ENCODE peak calls at places on chromosomes 11 and 22, in nine cellular contexts. One of them, this sample, is unnamed.

GRCh38 chr11:3853935-3854659 is 1.4 kb upstream of the STIM1 start:
- DNase-seq in adrenal gland: peak; percentile 62
- DNase-seq in GM12878: peak; percentile 86
- DNase-seq in cardiac muscle cell: no peak
- DNase-seq in tibial nerve: no peak
- DNase-seq in ovary: no peak
- DNase-seq in AG04449: no peak
- DNase-seq in left ventricle myocardium inferior: peak; percentile 21
- DNase-seq in lung: no peak
- DNase-seq in this sample: no peak

GRCh38 chr11:125603207-125603606 is 10.6 kb downstream of the STT3A start:
- DNase-seq in tibial nerve: no peak
- DNase-seq in cardiac muscle cell: no peak
- DNase-seq in AG04449: no peak
- DNase-seq in GM12878: no peak
- DNase-seq in lung: no peak
- DNase-seq in ovary: no peak
- DNase-seq in adrenal gland: no peak
- DNase-seq in left ventricle myocardium inferior: no peak
- DNase-seq in this sample: peak; percentile 10

GRCh38 chr11:36684840-36685800 is 87.1 kb upstream of the RAG2 start:
- DNase-seq in tibial nerve: no peak
- DNase-seq in GM12878: no peak
- DNase-seq in left ventricle myocardium inferior: no peak
- DNase-seq in lung: no peak
- DNase-seq in AG04449: no peak
- DNase-seq in adrenal gland: no peak
- DNase-seq in cardiac muscle cell: no peak
- DNase-seq in ovary: no peak
- DNase-seq in this sample: no peak

GRCh38 chr22:34297536-34298120 is 377.4 kb upstream of the LARGE1 start:
- DNase-seq in AG04449: no peak
- DNase-seq in ovary: no peak
- DNase-seq in GM12878: no peak
- DNase-seq in left ventricle myocardium inferior: no peak
- DNase-seq in lung: no peak
- DNase-seq in adrenal gland: no peak
- DNase-seq in tibial nerve: no peak
- DNase-seq in cardiac muscle cell: no peak
- DNase-seq in this sample: no peak

GRCh38 chr11:96260067-96260511 is 82.9 kb downstream of the MAML2 start:
- DNase-seq in ovary: no peak
- DNase-seq in adrenal gland: no peak
- DNase-seq in GM12878: no peak
- DNase-seq in lung: no peak
- DNase-seq in cardiac muscle cell: no peak
- DNase-seq in AG04449: no peak
- DNase-seq in tibial nerve: no peak
- DNase-seq in left ventricle myocardium inferior: no peak
- DNase-seq in this sample: no peak

GRCh38 chr22:45537734-45538181 is 35.1 kb downstream of the FBLN1 start:
- DNase-seq in AG04449: no peak
- DNase-seq in left ventricle myocardium inferior: peak; percentile 46
- DNase-seq in GM12878: no peak
- DNase-seq in cardiac muscle cell: no peak
- DNase-seq in tibial nerve: no peak
- DNase-seq in lung: no peak
- DNase-seq in ovary: peak; percentile 77
- DNase-seq in adrenal gland: no peak
- DNase-seq in this sample: peak; percentile 97

GRCh38 chr11:34910817-34911216 is 5.4 kb downstream of the APIP start:
- DNase-seq in cardiac muscle cell: no peak
- DNase-seq in ovary: no peak
- DNase-seq in adrenal gland: no peak
- DNase-seq in tibial nerve: no peak
- DNase-seq in lung: no peak
- DNase-seq in AG04449: no peak
- DNase-seq in GM12878: no peak
- DNase-seq in left ventricle myocardium inferior: no peak
- DNase-seq in this sample: no peak

GRCh38 chr11:121153472-121153871 is 52.4 kb downstream of the TECTA start:
- DNase-seq in adrenal gland: no peak
- DNase-seq in lung: no peak
- DNase-seq in left ventricle myocardium inferior: no peak
- DNase-seq in tibial nerve: no peak
- DNase-seq in AG04449: no peak
- DNase-seq in ovary: no peak
- DNase-seq in GM12878: no peak
- DNase-seq in cardiac muscle cell: no peak
- DNase-seq in this sample: no peak

GRCh38 chr11:96753997-96754396 is 364.2 kb downstream of the JRKL start:
- DNase-seq in ovary: no peak
- DNase-seq in adrenal gland: no peak
- DNase-seq in left ventricle myocardium inferior: no peak
- DNase-seq in AG04449: no peak
- DNase-seq in lung: no peak
- DNase-seq in cardiac muscle cell: no peak
- DNase-seq in GM12878: no peak
- DNase-seq in tibial nerve: no peak
- DNase-seq in this sample: no peak

GRCh38 chr22:47195676-47196492 is 433.4 kb downstream of the TBC1D22A start:
- DNase-seq in GM12878: no peak
- DNase-seq in left ventricle myocardium inferior: no peak
- DNase-seq in lung: no peak
- DNase-seq in AG04449: no peak
- DNase-seq in cardiac muscle cell: no peak
- DNase-seq in adrenal gland: peak; percentile 47
- DNase-seq in tibial nerve: peak; percentile 6
- DNase-seq in ovary: no peak
- DNase-seq in this sample: no peak

GRCh38 chr11:57339305-57339704 is 1.2 kb downstream of the P2RX3 start:
- DNase-seq in AG04449: no peak
- DNase-seq in adrenal gland: no peak
- DNase-seq in tibial nerve: no peak
- DNase-seq in cardiac muscle cell: no peak
- DNase-seq in left ventricle myocardium inferior: no peak
- DNase-seq in lung: no peak
- DNase-seq in GM12878: no peak
- DNase-seq in ovary: no peak
- DNase-seq in this sample: no peak

GRCh38 chr11:57335343-57336110 is at the start of gene SSRP1:
- DNase-seq in tibial nerve: peak; percentile 62
- DNase-seq in lung: peak; percentile 87
- DNase-seq in left ventricle myocardium inferior: peak; percentile 90
- DNase-seq in AG04449: no peak
- DNase-seq in adrenal gland: peak; percentile 94
- DNase-seq in ovary: peak; percentile 87
- DNase-seq in cardiac muscle cell: peak; percentile 91
- DNase-seq in GM12878: peak; percentile 47
- DNase-seq in this sample: peak; percentile 85

GRCh38 chr11:57336111-57336666 is 497 bp upstream of the SSRP1 start:
- DNase-seq in cardiac muscle cell: no peak
- DNase-seq in lung: no peak
- DNase-seq in AG04449: no peak
- DNase-seq in adrenal gland: no peak
- DNase-seq in left ventricle myocardium inferior: no peak
- DNase-seq in tibial nerve: no peak
- DNase-seq in GM12878: no peak
- DNase-seq in ovary: no peak
- DNase-seq in this sample: no peak

GRCh38 chr11:57340228-57340627 is 2.1 kb downstream of the P2RX3 start:
- DNase-seq in AG04449: no peak
- DNase-seq in GM12878: no peak
- DNase-seq in tibial nerve: no peak
- DNase-seq in cardiac muscle cell: peak; percentile 72
- DNase-seq in adrenal gland: no peak
- DNase-seq in lung: no peak
- DNase-seq in left ventricle myocardium inferior: no peak
- DNase-seq in ovary: no peak
- DNase-seq in this sample: no peak

DNA sequence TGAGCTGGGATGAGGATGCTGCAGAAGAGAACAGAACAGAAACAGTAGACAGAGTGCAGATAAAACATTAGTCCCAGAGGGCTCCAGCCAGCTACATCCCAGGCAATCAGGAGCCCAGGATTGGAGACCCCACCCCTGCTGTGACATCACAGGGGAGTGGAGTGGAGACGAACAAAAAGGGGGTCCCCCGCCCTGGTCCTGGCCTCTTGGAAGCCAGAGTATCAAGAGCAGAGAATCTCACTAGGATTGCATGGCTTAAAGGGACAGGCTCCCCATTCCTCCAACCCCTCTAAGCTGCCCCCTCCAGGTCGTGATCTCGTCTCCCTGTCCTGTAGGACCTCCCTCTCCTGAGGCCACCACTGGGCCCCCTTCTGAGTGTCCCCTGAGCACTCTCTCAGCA is at the start of gene P2RX3:
- DNase-seq in tibial nerve: no peak
- DNase-seq in GM12878: no peak
- DNase-seq in left ventricle myocardium inferior: peak; percentile 48
- DNase-seq in AG04449: no peak
- DNase-seq in adrenal gland: no peak
- DNase-seq in lung: no peak
- DNase-seq in cardiac muscle cell: no peak
- DNase-seq in ovary: no peak
- DNase-seq in this sample: no peak
- H3K4me3 ChIP-seq in tibial nerve: no peak within 1 kb of the TSS
- H3K4me3 ChIP-seq in GM12878: no peak within 1 kb of the TSS
- H3K4me3 ChIP-seq in left ventricle myocardium inferior: peak within 1 kb of the TSS; percentile 51
- H3K4me3 ChIP-seq in AG04449: no peak within 1 kb of the TSS
- H3K4me3 ChIP-seq in adrenal gland: no peak within 1 kb of the TSS
- H3K4me3 ChIP-seq in lung: no peak within 1 kb of the TSS
- H3K4me3 ChIP-seq in cardiac muscle cell: no peak within 1 kb of the TSS
- H3K4me3 ChIP-seq in ovary: no peak within 1 kb of the TSS
- H3K4me3 ChIP-seq in this sample: no peak within 1 kb of the TSS

DNA sequence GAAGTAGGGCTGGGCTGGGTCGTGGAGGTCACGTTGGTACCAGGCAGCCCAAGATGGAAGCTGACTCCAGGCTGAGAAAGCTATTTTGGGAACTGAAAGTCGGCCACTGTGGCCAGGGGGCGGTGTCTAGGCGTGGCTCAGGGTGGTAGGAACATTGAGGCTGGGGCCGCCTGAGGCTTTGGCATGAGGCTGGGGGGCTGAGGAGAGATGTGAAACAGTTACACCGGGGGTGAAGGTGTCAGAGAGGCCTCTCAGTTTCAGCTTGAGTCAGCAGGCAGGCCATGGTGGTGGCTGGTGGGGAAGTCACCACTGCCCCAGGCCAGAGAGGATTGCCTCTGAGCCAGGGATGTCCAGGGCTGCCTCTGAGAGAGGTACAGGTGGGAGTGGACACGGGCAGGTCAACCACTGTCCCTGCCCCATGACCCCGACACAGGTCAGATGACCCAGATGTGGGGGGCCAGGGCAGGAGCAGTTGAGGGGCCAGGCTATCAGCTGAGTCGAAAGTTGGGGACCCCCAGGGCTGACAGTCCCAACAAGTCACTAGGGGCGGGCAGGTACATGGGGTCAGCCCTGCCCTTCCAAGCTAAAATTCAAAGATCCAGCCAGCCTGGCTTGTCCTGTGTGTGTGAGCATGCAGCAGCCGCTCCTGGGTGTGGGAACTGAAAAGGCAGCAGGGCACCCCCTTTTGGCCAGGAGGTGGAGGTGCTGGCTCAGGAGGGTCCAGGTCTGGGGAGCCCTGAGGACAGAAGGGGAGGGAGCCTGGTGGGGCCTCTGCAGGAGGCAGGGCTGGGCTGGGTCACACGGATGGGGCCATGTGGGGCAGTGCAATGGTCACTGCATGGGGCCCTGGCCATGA is 7.2 kb downstream of the KCNK7 start:
- DNase-seq in AG04449: no peak
- DNase-seq in tibial nerve: no peak
- DNase-seq in GM12878: peak; percentile 96
- DNase-seq in left ventricle myocardium inferior: peak; percentile 66
- DNase-seq in lung: no peak
- DNase-seq in cardiac muscle cell: peak; percentile 71
- DNase-seq in adrenal gland: peak; percentile 84
- DNase-seq in ovary: peak; percentile 61
- DNase-seq in this sample: peak; percentile 51
- TF ChIP-seq CTCF in AG04449: peak; percentile 57
- TF ChIP-seq CTCF in tibial nerve: peak; percentile 68
- TF ChIP-seq CTCF in GM12878: peak; percentile 83
- TF ChIP-seq CTCF in left ventricle myocardium inferior: peak; percentile 66
- TF ChIP-seq CTCF in lung: no peak
- TF ChIP-seq CTCF in cardiac muscle cell: peak; percentile 48
- TF ChIP-seq CTCF in adrenal gland: peak; percentile 64
- TF ChIP-seq CTCF in ovary: no peak
- TF ChIP-seq CTCF in this sample: peak; percentile 64

GRCh38 chr11:58905141-58905715 is 34.1 kb upstream of the GLYATL1 start:
- DNase-seq in cardiac muscle cell: peak; percentile 45
- DNase-seq in tibial nerve: no peak
- DNase-seq in ovary: no peak
- DNase-seq in adrenal gland: peak; percentile 63
- DNase-seq in AG04449: no peak
- DNase-seq in lung: no peak
- DNase-seq in GM12878: no peak
- DNase-seq in left ventricle myocardium inferior: peak; percentile 23
- DNase-seq in this sample: peak; percentile 72
- H3K4me3 ChIP-seq in cardiac muscle cell: peak overlapping the region; percentile 26
- H3K4me3 ChIP-seq in tibial nerve: peak overlapping the region; percentile 21
- H3K4me3 ChIP-seq in ovary: no peak overlapping the region
- H3K4me3 ChIP-seq in adrenal gland: no peak overlapping the region
- H3K4me3 ChIP-seq in AG04449: peak overlapping the region; percentile 75
- H3K4me3 ChIP-seq in lung: no peak overlapping the region
- H3K4me3 ChIP-seq in GM12878: no peak overlapping the region
- H3K4me3 ChIP-seq in left ventricle myocardium inferior: peak overlapping the region; percentile 57
- H3K4me3 ChIP-seq in this sample: peak overlapping the region; percentile 63

GRCh38 chr22:27827586-27828213 is 26.1 kb upstream of the MN1 start:
- DNase-seq in ovary: peak; percentile 92
- DNase-seq in lung: no peak
- DNase-seq in tibial nerve: no peak
- DNase-seq in AG04449: no peak
- DNase-seq in left ventricle myocardium inferior: no peak
- DNase-seq in GM12878: no peak
- DNase-seq in adrenal gland: peak; percentile 64
- DNase-seq in cardiac muscle cell: no peak
- DNase-seq in this sample: no peak

GRCh38 chr22:27828214-27828587 is 26.6 kb upstream of the MN1 start:
- DNase-seq in AG04449: no peak
- DNase-seq in left ventricle myocardium inferior: no peak
- DNase-seq in cardiac muscle cell: no peak
- DNase-seq in adrenal gland: no peak
- DNase-seq in ovary: peak; percentile 76
- DNase-seq in lung: no peak
- DNase-seq in GM12878: no peak
- DNase-seq in tibial nerve: no peak
- DNase-seq in this sample: no peak

GRCh38 chr22:27823221-27823620 is 21.7 kb upstream of the MN1 start:
- DNase-seq in left ventricle myocardium inferior: no peak
- DNase-seq in ovary: no peak
- DNase-seq in lung: no peak
- DNase-seq in AG04449: no peak
- DNase-seq in GM12878: no peak
- DNase-seq in adrenal gland: no peak
- DNase-seq in tibial nerve: no peak
- DNase-seq in cardiac muscle cell: no peak
- DNase-seq in this sample: no peak

GRCh38 chr22:27820896-27821866 is 19.6 kb upstream of the MN1 start:
- DNase-seq in AG04449: no peak
- DNase-seq in ovary: no peak
- DNase-seq in tibial nerve: no peak
- DNase-seq in lung: no peak
- DNase-seq in adrenal gland: no peak
- DNase-seq in GM12878: no peak
- DNase-seq in cardiac muscle cell: no peak
- DNase-seq in left ventricle myocardium inferior: no peak
- DNase-seq in this sample: peak; percentile 15

GRCh38 chr22:27825174-27825573 is 23.6 kb upstream of the MN1 start:
- DNase-seq in ovary: no peak
- DNase-seq in left ventricle myocardium inferior: no peak
- DNase-seq in AG04449: no peak
- DNase-seq in adrenal gland: no peak
- DNase-seq in GM12878: no peak
- DNase-seq in lung: no peak
- DNase-seq in cardiac muscle cell: no peak
- DNase-seq in tibial nerve: no peak
- DNase-seq in this sample: no peak
- TF ChIP-seq CTCF in ovary: no peak
- TF ChIP-seq CTCF in left ventricle myocardium inferior: peak; percentile 35
- TF ChIP-seq CTCF in AG04449: peak; percentile 17
- TF ChIP-seq CTCF in adrenal gland: no peak
- TF ChIP-seq CTCF in GM12878: no peak
- TF ChIP-seq CTCF in lung: no peak
- TF ChIP-seq CTCF in cardiac muscle cell: peak; percentile 29
- TF ChIP-seq CTCF in tibial nerve: no peak
- TF ChIP-seq CTCF in this sample: peak; percentile 46